ENCODE peak calls at places on chromosomes 3 and 15, in ten cellular contexts. N is neural progenitor cell; U is bronchial epithelial cell; D is CD8-positive, alpha-beta T cell; Y is GM12865; V is Caco-2; T is AG04450; Z is IMR-90; C is A549; J is cardiac fibroblast. H is an unnamed sample.

GRCh38 chr15:60396964-60397771 is 618 bp downstream of the ANXA2 start:
- DNase-seq in U (peak; percentile 62), Y (peak; percentile 88), N (peak; percentile 80), V (peak; percentile 84), T (no peak), C (peak; percentile 69), D (peak; percentile 43), J (peak; percentile 82), Z (peak; percentile 68), H (peak; percentile 81)

GRCh38 chr15:91627473-91628309 is 225.8 kb upstream of the SLCO3A1 start:
- DNase-seq in T (peak; percentile 13), V (no peak), U (no peak), C (no peak), J (no peak), N (no peak), D (no peak), Y (no peak), Z (peak; percentile 10), H (no peak)

GRCh38 chr3:70882104-70882503 is 569.7 kb upstream of the MDFIC2 start:
- DNase-seq in V (no peak), N (no peak), U (peak; percentile 68), Z (peak; percentile 69), Y (no peak), J (peak; percentile 56), D (no peak), C (peak; percentile 7), T (no peak), H (no peak)

GRCh38 chr3:170128977-170129431 is 52.5 kb downstream of the PHC3 start:
- DNase-seq in T (no peak), D (no peak), Z (peak; percentile 37), C (no peak), J (peak; percentile 51), Y (peak; percentile 53), V (no peak), U (peak; percentile 63), N (no peak), H (no peak)

GRCh38 chr3:58752168-58752567 is 85.6 kb upstream of the FAM3D start:
- DNase-seq in N (no peak), Y (no peak), J (no peak), D (no peak), C (no peak), T (no peak), V (no peak), Z (no peak), U (no peak), H (no peak)

GRCh38 chr3:119350114-119350513 is 55.9 kb downstream of the ARHGAP31 start:
- DNase-seq in U (no peak), D (no peak), Z (no peak), J (peak; percentile 46), V (no peak), Y (no peak), C (no peak), N (peak; percentile 87), T (no peak), H (no peak)

GRCh38 chr3:100269410-100270217 is 8.8 kb downstream of the TBC1D23 start:
- DNase-seq in Y (no peak), Z (peak; percentile 94), U (peak; percentile 99), C (no peak), J (peak; percentile 93), D (no peak), T (peak; percentile 72), N (no peak), V (no peak), H (no peak)

GRCh38 chr3:155448531-155448930 is 155.0 kb upstream of the STRIT1 start:
- DNase-seq in D (no peak), V (no peak), J (no peak), U (no peak), C (no peak), N (no peak), Y (no peak), Z (no peak), T (no peak), H (no peak)

GRCh38 chr15:43286074-43286473 is 19.3 kb upstream of the TGM5 start:
- DNase-seq in D (no peak), Z (no peak), V (no peak), U (no peak), T (no peak), C (no peak), Y (no peak), N (no peak), J (no peak), H (no peak)

GRCh38 chr15:43285609-43286037 is 18.9 kb upstream of the TGM5 start:
- DNase-seq in J (peak; percentile 79), T (peak; percentile 36), C (peak; percentile 59), U (peak; percentile 63), D (peak; percentile 56), Y (peak; percentile 77), Z (peak; percentile 67), N (peak; percentile 76), V (peak; percentile 46), H (peak; percentile 59)

GRCh38 chr15:43281926-43282602 is 15.3 kb upstream of the TGM5 start:
- DNase-seq in J (no peak), U (no peak), D (no peak), T (no peak), V (no peak), N (no peak), Z (no peak), Y (no peak), C (no peak), H (no peak)

GRCh38 chr15:43292375-43293078 is 25.8 kb upstream of the TGM5 start:
- DNase-seq in Z (peak; percentile 72), J (peak; percentile 19), V (no peak), T (peak; percentile 34), C (no peak), N (no peak), U (no peak), D (no peak), Y (no peak), H (no peak)

DNA sequence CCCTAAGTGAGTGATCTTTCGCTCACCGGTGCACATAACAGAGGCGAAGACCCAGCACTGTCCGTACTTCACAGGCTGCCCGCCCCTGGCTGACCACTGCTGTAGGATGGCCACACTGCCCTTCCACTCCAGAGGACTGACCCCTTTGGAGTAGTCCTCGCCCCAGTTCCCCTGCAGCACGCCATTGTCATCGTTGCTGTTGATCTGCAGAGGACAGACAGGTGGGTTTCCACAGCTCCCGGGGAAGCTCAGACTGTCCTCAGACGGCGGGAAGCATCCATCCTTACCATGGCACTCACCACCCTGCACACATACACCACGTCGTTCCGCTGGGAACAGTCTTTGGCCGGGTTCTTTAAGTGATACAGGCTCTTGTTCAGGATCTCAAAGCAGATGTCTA is 20.5 kb upstream of the TGM5 start:
- DNase-seq in U (no peak), Z (no peak), N (no peak), C (no peak), Y (no peak), D (no peak), T (no peak), J (no peak), V (no peak), H (no peak)
- TF ChIP-seq CTCF in U (no peak), Z (no peak), N (no peak), C (no peak), Y (no peak), D (no peak), T (no peak), J (no peak), V (no peak), H (no peak)

GRCh38 chr3:133023301-133023830 is 14.8 kb upstream of the TMEM108 start:
- DNase-seq in Z (no peak), N (no peak), J (no peak), D (no peak), U (peak; percentile 5), Y (no peak), T (no peak), V (no peak), C (no peak), H (no peak)

GRCh38 chr3:133021206-133021605 is 17.0 kb upstream of the TMEM108 start:
- DNase-seq in U (peak; percentile 19), D (no peak), J (no peak), T (no peak), Y (no peak), N (no peak), Z (no peak), C (no peak), V (no peak), H (no peak)

DNA sequence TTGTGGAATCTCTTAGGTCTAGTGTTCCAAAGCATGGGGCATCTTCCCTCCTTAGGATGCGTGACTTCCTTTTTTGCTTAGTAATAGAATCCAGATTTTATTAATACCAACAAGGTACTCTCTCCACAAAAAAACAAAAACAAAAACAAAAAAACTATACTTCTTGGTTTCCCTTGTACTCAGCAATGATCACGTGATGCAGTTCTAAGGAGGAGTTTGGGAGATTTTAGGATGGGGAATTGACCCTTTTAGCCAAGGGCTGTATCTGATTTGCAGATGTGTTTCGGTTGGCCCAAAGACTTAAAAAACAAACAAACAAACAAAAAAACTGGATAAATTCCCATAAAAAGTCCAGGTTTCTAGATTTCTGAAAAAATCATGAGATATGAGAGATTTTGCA is 12.6 kb upstream of the TMEM108 start:
- DNase-seq in D (no peak), J (no peak), Z (no peak), C (no peak), V (no peak), U (no peak), T (no peak), N (no peak), Y (no peak), H (no peak)
- TF ChIP-seq CTCF in D (no peak), J (no peak), Z (no peak), C (no peak), V (no peak), U (no peak), T (no peak), N (no peak), Y (no peak), H (no peak)

GRCh38 chr3:14861031-14861430 is 42.3 kb downstream of the FGD5 start:
- DNase-seq in Z (no peak), U (no peak), V (no peak), D (no peak), C (no peak), J (peak; percentile 7), N (no peak), Y (no peak), T (no peak), H (no peak)

GRCh38 chr3:14861451-14862302 is 42.9 kb downstream of the FGD5 start:
- DNase-seq in V (no peak), C (no peak), Z (no peak), J (no peak), Y (no peak), T (no peak), D (no peak), N (no peak), U (no peak), H (no peak)

GRCh38 chr3:14858105-14858504 is 39.3 kb downstream of the FGD5 start:
- DNase-seq in V (no peak), J (no peak), U (no peak), C (no peak), Z (no peak), D (no peak), T (no peak), N (no peak), Y (no peak), H (no peak)

GRCh38 chr3:14853280-14853956 is 34.7 kb downstream of the FGD5 start:
- DNase-seq in N (no peak), C (no peak), U (no peak), D (no peak), Z (no peak), J (no peak), V (no peak), T (no peak), Y (no peak), H (no peak)

DNA sequence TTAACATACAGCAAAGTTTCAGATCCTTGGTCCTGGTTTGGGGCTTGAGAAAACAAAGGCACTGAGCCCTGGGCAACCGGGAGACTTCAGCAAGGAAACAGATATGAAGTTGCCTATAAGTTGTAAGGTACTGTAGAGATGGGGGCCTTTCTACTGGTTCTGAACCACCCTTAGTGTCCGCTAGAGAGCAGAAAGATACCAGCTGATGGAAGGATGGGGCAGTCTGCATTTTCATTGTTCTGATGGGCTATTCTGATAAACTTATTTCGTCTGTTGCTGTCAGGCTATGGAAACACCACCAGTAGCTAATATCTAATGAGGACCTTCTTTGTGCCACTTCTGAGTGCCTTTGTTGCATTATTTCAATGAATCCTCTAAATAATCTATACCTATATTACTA is 38.7 kb downstream of the FGD5 start:
- DNase-seq in J (no peak), D (no peak), Z (no peak), N (no peak), V (no peak), T (no peak), C (no peak), U (no peak), Y (no peak), H (no peak)
- TF ChIP-seq CTCF in J (no peak), D (no peak), Z (no peak), N (peak; percentile 19), V (no peak), T (no peak), C (no peak), U (no peak), Y (no peak), H (no peak)

GRCh38 chr3:135246027-135246426 is 451.0 kb downstream of the EPHB1 start:
- DNase-seq in U (no peak), J (no peak), N (no peak), T (no peak), Z (no peak), C (no peak), Y (no peak), V (no peak), D (no peak), H (no peak)
- TF ChIP-seq CTCF in U (no peak), J (no peak), N (peak; percentile 30), T (no peak), Z (no peak), C (no peak), Y (peak; percentile 22), V (no peak), D (no peak), H (no peak)

H was measured in mesothelial cell of epicardium.